ENCODE peak calls at places on chromosomes 4 and X, in four cellular contexts. One of them, this sample, is unnamed.

GRCh38 chrX:115344885-115345653 is 55.6 kb downstream of the LUZP4 start:
- DNase-seq in HepG2: peak
- DNase-seq in K562: no peak
- DNase-seq in GM12878: no peak
- DNase-seq in this sample: peak

GRCh38 chr4:1727117-1728031 is 6.1 kb downstream of the TACC3 start:
- DNase-seq in HepG2: no peak
- DNase-seq in K562: no peak
- DNase-seq in GM12878: no peak
- DNase-seq in this sample: no peak

GRCh38 chr4:153792007-153792892 is 3.4 kb upstream of the SFRP2 start:
- DNase-seq in HepG2: no peak
- DNase-seq in K562: peak
- DNase-seq in GM12878: no peak
- DNase-seq in this sample: peak

GRCh38 chr4:122577189-122577553 is 43.7 kb downstream of the IL21 start:
- DNase-seq in HepG2: no peak
- DNase-seq in K562: no peak
- DNase-seq in GM12878: no peak
- DNase-seq in this sample: no peak

GRCh38 chr4:46931981-46932380 is 22.9 kb upstream of the COX7B2 start:
- DNase-seq in HepG2: peak
- DNase-seq in K562: no peak
- DNase-seq in GM12878: peak
- DNase-seq in this sample: peak

GRCh38 chr4:2689825-2690700 is 66.1 kb downstream of the TNIP2 start:
- DNase-seq in HepG2: no peak
- DNase-seq in K562: no peak
- DNase-seq in GM12878: peak
- DNase-seq in this sample: no peak

GRCh38 chrX:67544871-67545771 is 1.3 kb downstream of the AR start:
- DNase-seq in HepG2: no peak
- DNase-seq in K562: no peak
- DNase-seq in GM12878: no peak
- DNase-seq in this sample: peak

GRCh38 chr4:38665846-38666490 is 2.0 kb downstream of the KLF3 start:
- DNase-seq in HepG2: no peak
- DNase-seq in K562: no peak
- DNase-seq in GM12878: no peak
- DNase-seq in this sample: no peak

GRCh38 chr4:148205481-148205880 is 236.7 kb downstream of the NR3C2 start:
- DNase-seq in HepG2: no peak
- DNase-seq in K562: no peak
- DNase-seq in GM12878: no peak
- DNase-seq in this sample: no peak

GRCh38 chr4:121190389-121190788 is 26.3 kb upstream of the TNIP3 start:
- DNase-seq in HepG2: no peak
- DNase-seq in K562: no peak
- DNase-seq in GM12878: no peak
- DNase-seq in this sample: no peak

GRCh38 chr4:132227349-132228165 is 921.5 kb upstream of the PCDH10 start:
- DNase-seq in HepG2: peak
- DNase-seq in K562: peak
- DNase-seq in GM12878: no peak
- DNase-seq in this sample: peak

GRCh38 chr4:145511913-145512522 is 30.4 kb downstream of the SMAD1 start:
- DNase-seq in HepG2: no peak
- DNase-seq in K562: no peak
- DNase-seq in GM12878: no peak
- DNase-seq in this sample: no peak

GRCh38 chr4:84582988-84583870 is at the start of gene CDS1:
- DNase-seq in HepG2: no peak
- DNase-seq in K562: peak
- DNase-seq in GM12878: no peak
- DNase-seq in this sample: peak

GRCh38 chr4:13535118-13535517 is 9.2 kb downstream of the NKX3-2 start:
- DNase-seq in HepG2: no peak
- DNase-seq in K562: no peak
- DNase-seq in GM12878: no peak
- DNase-seq in this sample: no peak

GRCh38 chr4:62288803-62289541 is 1088.8 kb downstream of the ADGRL3 start:
- DNase-seq in HepG2: no peak
- DNase-seq in K562: no peak
- DNase-seq in GM12878: no peak
- DNase-seq in this sample: no peak

DNA sequence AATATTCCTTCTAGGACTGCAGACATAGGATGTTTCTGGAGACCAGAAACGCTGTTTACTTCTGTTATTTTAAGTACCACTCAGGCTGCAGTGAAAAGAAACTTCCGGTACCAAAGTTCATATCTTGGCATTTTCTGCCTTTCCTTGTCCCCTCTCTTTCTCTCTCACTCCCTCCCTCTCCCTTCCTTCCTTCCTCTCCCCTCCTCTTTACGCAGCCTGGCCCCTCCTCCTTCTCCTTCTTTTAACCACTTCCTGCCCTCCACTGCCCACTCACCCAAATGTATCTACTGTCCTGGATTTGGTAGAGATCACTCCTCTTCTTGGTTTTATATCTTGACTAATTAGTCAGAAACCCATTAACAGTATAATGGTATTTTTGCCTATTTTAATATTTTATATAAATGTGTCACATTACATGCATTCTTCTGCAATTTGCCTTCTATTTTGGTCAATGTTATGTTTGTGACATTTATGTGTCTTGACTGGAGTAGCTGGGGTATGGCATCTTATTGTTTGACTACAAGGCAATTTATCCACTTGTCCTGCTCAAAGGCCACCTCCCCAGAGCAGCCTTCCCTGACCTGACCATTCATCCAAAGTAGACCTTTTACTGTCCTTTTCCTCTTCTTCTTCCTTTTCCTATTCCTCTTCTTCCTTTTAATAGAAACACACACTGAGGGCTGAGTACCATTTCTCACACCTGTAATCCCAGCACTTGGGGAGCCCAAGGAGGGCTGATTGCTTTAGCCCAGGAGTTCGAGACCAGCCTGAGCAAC is 56.9 kb downstream of the BCOR start:
- DNase-seq in HepG2: no peak
- DNase-seq in K562: no peak
- DNase-seq in GM12878: no peak
- DNase-seq in this sample: no peak
- TF ChIP-seq ETV6 in HepG2: no peak
- TF ChIP-seq ETV6 in K562: no peak
- TF ChIP-seq ETV6 in GM12878: no peak
- TF ChIP-seq ETV6 in this sample: no peak

GRCh38 chr4:36665985-36666384 is 384.6 kb downstream of the DTHD1 start:
- DNase-seq in HepG2: no peak
- DNase-seq in K562: no peak
- DNase-seq in GM12878: no peak
- DNase-seq in this sample: no peak
- TF ChIP-seq ATF2 in HepG2: no peak
- TF ChIP-seq ATF2 in K562: no peak
- TF ChIP-seq ATF2 in GM12878: peak
- TF ChIP-seq ATF2 in this sample: no peak

GRCh38 chr4:7823416-7823824 is 116.2 kb downstream of the AFAP1 start:
- DNase-seq in HepG2: peak
- DNase-seq in K562: no peak
- DNase-seq in GM12878: no peak
- DNase-seq in this sample: no peak
- TF ChIP-seq ETV6 in HepG2: no peak
- TF ChIP-seq ETV6 in K562: no peak
- TF ChIP-seq ETV6 in GM12878: no peak
- TF ChIP-seq ETV6 in this sample: no peak

GRCh38 chr4:17197070-17197469 is 298.6 kb upstream of the LDB2 start:
- DNase-seq in HepG2: no peak
- DNase-seq in K562: no peak
- DNase-seq in GM12878: no peak
- DNase-seq in this sample: no peak
- TF ChIP-seq ATF2 in HepG2: no peak
- TF ChIP-seq ATF2 in K562: no peak
- TF ChIP-seq ATF2 in GM12878: no peak
- TF ChIP-seq ATF2 in this sample: no peak

GRCh38 chr4:19831644-19832285 is 419.9 kb upstream of the SLIT2 start:
- DNase-seq in HepG2: no peak
- DNase-seq in K562: no peak
- DNase-seq in GM12878: no peak
- DNase-seq in this sample: no peak

GRCh38 chr4:19835429-19835828 is 416.3 kb upstream of the SLIT2 start:
- DNase-seq in HepG2: no peak
- DNase-seq in K562: no peak
- DNase-seq in GM12878: no peak
- DNase-seq in this sample: no peak

DNA sequence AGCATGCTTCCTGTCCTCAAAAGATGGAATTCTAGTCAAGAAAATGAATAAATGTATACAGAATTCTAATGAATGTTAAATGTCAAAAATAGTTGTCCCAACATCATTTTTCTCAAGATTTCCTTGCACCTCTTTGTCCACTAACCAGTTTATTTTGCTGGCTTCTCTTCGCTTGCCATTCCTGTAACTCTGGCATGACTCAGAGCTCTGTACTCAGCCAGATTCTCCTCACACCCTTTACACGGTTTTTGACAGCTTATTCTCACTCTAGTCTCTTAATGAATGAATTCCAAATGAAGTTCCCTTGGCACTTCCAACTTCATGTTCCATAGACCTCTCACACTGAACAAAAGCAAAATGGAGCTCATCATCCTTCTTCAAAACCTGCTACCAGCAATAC is 419.3 kb upstream of the SLIT2 start:
- DNase-seq in HepG2: no peak
- DNase-seq in K562: no peak
- DNase-seq in GM12878: no peak
- DNase-seq in this sample: no peak
- TF ChIP-seq ETV6 in HepG2: no peak
- TF ChIP-seq ETV6 in K562: no peak
- TF ChIP-seq ETV6 in GM12878: no peak
- TF ChIP-seq ETV6 in this sample: no peak